ENCODE peak calls at places on chromosomes 16 and 17, in ten cellular contexts. F is tibial nerve, T is Peyer's patch, Z is HCT116, U is A549, E is fibroblast of lung, N is lower lobe of right lung, C is thoracic aorta, D is GM23338, J is left ventricle myocardium inferior. W is an unnamed sample. For H3K4me1, the result is how much of the 10 kb centered on the place peaks cover.

GRCh38 chr17:7425316-7425715 is at the start of gene SPEM2:
- DNase-seq in U (no peak), D (no peak), Z (no peak), C (no peak), J (no peak), F (no peak), N (no peak), E (no peak), T (no peak), W (no peak)

GRCh38 chr16:27430923-27431484 is 29.0 kb downstream of the IL21R start:
- DNase-seq in T (peak), E (peak), N (no peak), D (no peak), U (no peak), F (no peak), C (no peak), Z (no peak), J (no peak), W (peak)

GRCh38 chr16:49348408-49349176 is 25.0 kb upstream of the C16orf78 start:
- DNase-seq in U (peak), E (no peak), F (no peak), C (no peak), T (no peak), J (no peak), N (no peak), D (peak), Z (peak), W (no peak)

GRCh38 chr17:29151567-29151966 is 28.6 kb downstream of the MYO18A start:
- DNase-seq in C (no peak), D (no peak), J (no peak), U (peak), N (no peak), E (no peak), F (no peak), T (no peak), Z (peak), W (no peak)

GRCh38 chr16:71320021-71320420 is 30.8 kb upstream of the CMTR2 start:
- DNase-seq in E (no peak), F (no peak), N (no peak), T (no peak), Z (no peak), U (no peak), J (no peak), D (no peak), C (no peak), W (no peak)

GRCh38 chr17:43732961-43733360 is 25.6 kb downstream of the SOST start:
- DNase-seq in E (peak), J (no peak), N (no peak), U (no peak), D (peak), F (no peak), T (no peak), C (no peak), Z (no peak), W (no peak)

GRCh38 chr16:81487301-81487720 is 42.7 kb downstream of the CMIP start:
- DNase-seq in Z (no peak), N (no peak), U (no peak), E (no peak), T (no peak), F (no peak), D (no peak), C (no peak), J (no peak), W (no peak)

GRCh38 chr17:4010754-4011153 is 46.5 kb upstream of the ATP2A3 start:
- DNase-seq in J (no peak), F (no peak), N (no peak), T (no peak), E (no peak), C (no peak), Z (no peak), D (no peak), U (no peak), W (no peak)

GRCh38 chr17:45316271-45317112 is at the start of gene MAP3K14:
- DNase-seq in E (peak), Z (no peak), J (peak), N (peak), T (peak), D (peak), C (no peak), U (peak), F (no peak), W (peak)

GRCh38 chr17:71114911-71115668 is 945.8 kb downstream of the KCNJ2 start:
- DNase-seq in J (no peak), D (no peak), T (no peak), F (no peak), U (no peak), C (no peak), Z (no peak), N (no peak), E (peak), W (no peak)

GRCh38 chr17:71115669-71115972 is 946.3 kb downstream of the KCNJ2 start:
- DNase-seq in T (no peak), N (no peak), C (no peak), D (no peak), E (peak), J (no peak), Z (no peak), U (no peak), F (no peak), W (no peak)

GRCh38 chr17:71117461-71117860 is 948.1 kb downstream of the KCNJ2 start:
- DNase-seq in N (no peak), U (no peak), J (no peak), F (no peak), T (no peak), Z (no peak), E (no peak), C (no peak), D (no peak), W (no peak)

GRCh38 chr17:71118039-71118438 is 948.7 kb downstream of the KCNJ2 start:
- DNase-seq in J (no peak), D (peak), Z (peak), C (no peak), F (no peak), T (no peak), E (peak), U (peak), N (no peak), W (no peak)
- TF ChIP-seq CTCF in J (peak), D (peak), Z (peak), C (no peak), F (no peak), T (no peak), E (no peak), U (peak), N (peak), W (peak)

GRCh38 chr16:28491970-28492474 is at the start of gene CLN3:
- DNase-seq in J (peak), Z (peak), T (peak), N (peak), C (peak), E (peak), F (peak), U (peak), D (peak), W (peak)
- H3K4me1 ChIP-seq in J (under half), Z (under half), T (under half), N (under half), C (under half), E (under half), F (under half), U (under half), D (under half), W (under half)

GRCh38 chr16:20883554-20884239 is 16.5 kb downstream of the DCUN1D3 start:
- DNase-seq in F (no peak), D (no peak), N (no peak), T (no peak), E (peak), U (no peak), Z (no peak), C (no peak), J (no peak), W (no peak)
- H3K27ac ChIP-seq in F (peak), D (no peak), N (no peak), T (no peak), E (no peak), U (no peak), Z (no peak), C (no peak), J (peak), W (peak)

GRCh38 chr16:1723450-1724147 is 17.6 kb downstream of the MAPK8IP3 start:
- DNase-seq in C (no peak), F (peak), N (no peak), Z (no peak), E (peak), T (peak), U (peak), J (no peak), D (peak), W (no peak)
- TF ChIP-seq CTCF in C (peak), F (peak), N (peak), Z (peak), E (peak), T (peak), U (peak), J (peak), D (peak), W (peak)

DNA sequence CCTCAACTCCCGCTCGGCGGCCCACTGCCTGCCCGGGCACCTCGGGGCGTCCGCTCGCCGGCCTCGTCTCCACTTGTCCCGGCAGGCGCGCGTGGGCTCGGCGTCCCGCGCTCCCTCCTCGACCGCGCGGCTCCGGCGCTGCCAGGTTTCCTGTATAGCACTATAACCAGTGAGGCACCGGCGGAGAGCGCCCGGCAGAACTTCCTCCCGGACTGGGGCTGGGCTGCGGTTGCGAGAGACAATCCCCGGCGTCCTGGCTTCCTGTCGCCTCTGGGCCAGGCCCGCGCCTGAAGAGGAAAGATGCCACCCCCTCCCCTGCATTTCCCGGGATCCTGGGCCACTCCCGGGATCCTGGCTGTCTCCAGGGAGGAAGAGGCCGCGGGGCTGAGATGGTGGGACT is 119.3 kb upstream of the SMURF2 start:
- DNase-seq in Z (no peak), N (peak), C (no peak), T (peak), F (no peak), E (no peak), J (peak), D (peak), U (no peak), W (peak)
- H3K4me1 ChIP-seq in Z (under half), N (half or more), C (under half), T (half or more), F (half or more), E (under half), J (half or more), D (under half), U (under half), W (under half)

GRCh38 chr16:73853968-73854367 is 442.6 kb upstream of the PSMD7 start:
- DNase-seq in T (no peak), E (no peak), D (no peak), J (no peak), F (no peak), U (no peak), C (no peak), Z (no peak), N (no peak), W (no peak)

GRCh38 chr16:73846292-73846849 is 450.2 kb upstream of the PSMD7 start:
- DNase-seq in D (peak), E (peak), T (no peak), F (no peak), C (no peak), N (no peak), U (no peak), J (no peak), Z (no peak), W (no peak)

GRCh38 chr16:73847090-73847489 is 449.5 kb upstream of the PSMD7 start:
- DNase-seq in Z (no peak), U (no peak), J (no peak), E (no peak), T (peak), N (no peak), D (peak), C (no peak), F (no peak), W (no peak)

GRCh38 chr16:73848993-73849392 is 447.6 kb upstream of the PSMD7 start:
- DNase-seq in N (no peak), T (peak), C (no peak), F (no peak), Z (no peak), J (no peak), E (no peak), D (no peak), U (peak), W (no peak)
- H3K27ac ChIP-seq in N (no peak), T (peak), C (no peak), F (no peak), Z (no peak), J (no peak), E (no peak), D (no peak), U (no peak), W (no peak)

DNA sequence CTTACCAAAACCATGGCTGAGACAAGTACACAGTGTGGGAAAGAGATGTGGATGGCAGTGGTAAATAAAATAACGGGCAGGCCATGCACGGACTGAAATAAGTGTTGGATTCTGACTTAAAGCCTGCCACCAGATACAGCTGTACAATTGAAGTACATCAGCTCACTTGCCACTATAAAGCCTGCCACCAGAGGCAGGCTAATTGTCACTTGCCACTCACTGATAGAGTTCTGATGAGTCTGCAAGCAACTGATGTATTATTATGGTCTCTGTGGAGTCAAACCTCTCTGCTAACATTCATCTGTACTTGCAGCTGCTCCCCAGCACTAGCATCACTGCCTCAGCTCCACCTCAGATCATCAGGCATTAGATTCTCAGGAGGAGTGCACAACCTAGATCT is 93.0 kb downstream of the CYTH1 start:
- DNase-seq in F (no peak), U (no peak), E (no peak), C (no peak), J (no peak), D (no peak), N (no peak), T (peak), Z (no peak), W (no peak)
- TF ChIP-seq CTCF in F (no peak), U (no peak), E (no peak), C (no peak), J (peak), D (no peak), N (no peak), T (no peak), Z (no peak), W (no peak)

W was measured in right lobe of liver.